ENCODE peak calls at places on chromosomes 4 and X, in ten cellular contexts. V is sigmoid colon, L is progenitor cell of endocrine pancreas, G is pancreas, B is bronchial epithelial cell, P is ovary, Q is body of pancreas, F is WTC11, T is stomach, C is HFFc6. D is an unnamed sample.

GRCh38 chrX:102155806-102156179 is at the start of gene BEX5:
- DNase-seq in V (peak; percentile 78), L (peak; percentile 42), G (peak; percentile 78), B (peak; percentile 57), P (peak; percentile 67), Q (peak; percentile 84), F (peak; percentile 57), T (peak; percentile 72), C (no peak), D (no peak)

GRCh38 chr4:24396988-24397387 is 187.4 kb downstream of the DHX15 start:
- DNase-seq in V (no peak), L (no peak), G (no peak), B (no peak), P (no peak), Q (no peak), F (no peak), T (no peak), C (no peak), D (no peak)

GRCh38 chrX:130728208-130728607 is 174.8 kb downstream of the ENOX2 start:
- DNase-seq in V (no peak), L (no peak), G (no peak), B (peak; percentile 37), P (no peak), Q (no peak), F (no peak), T (no peak), C (peak; percentile 66), D (no peak)

GRCh38 chr4:147408189-147408588 is 72.7 kb upstream of the EDNRA start:
- DNase-seq in V (no peak), L (no peak), G (no peak), B (no peak), P (peak; percentile 27), Q (no peak), F (no peak), T (no peak), C (no peak), D (no peak)

GRCh38 chr4:1249731-1250526 is 999 bp upstream of the CTBP1 start:
- DNase-seq in V (peak; percentile 82), L (no peak), G (no peak), B (peak; percentile 12), P (peak; percentile 64), Q (peak; percentile 54), F (peak; percentile 41), T (no peak), C (no peak), D (no peak)

GRCh38 chr4:153450545-153450917 is 15.6 kb upstream of the TMEM131L start:
- DNase-seq in V (no peak), L (no peak), G (no peak), B (no peak), P (no peak), Q (no peak), F (no peak), T (no peak), C (no peak), D (no peak)

GRCh38 chr4:31620476-31620875 is 900.3 kb downstream of the PCDH7 start:
- DNase-seq in V (no peak), L (no peak), G (no peak), B (peak; percentile 33), P (no peak), Q (no peak), F (no peak), T (no peak), C (no peak), D (no peak)

GRCh38 chr4:86013623-86014022 is 346.2 kb downstream of the MAPK10 start:
- DNase-seq in V (no peak), L (no peak), G (no peak), B (no peak), P (no peak), Q (no peak), F (no peak), T (no peak), C (peak; percentile 33), D (no peak)

GRCh38 chrX:14398725-14399124 is 130.6 kb upstream of the GLRA2 start:
- DNase-seq in V (no peak), L (no peak), G (no peak), B (peak; percentile 94), P (no peak), Q (no peak), F (no peak), T (no peak), C (peak; percentile 33), D (no peak)

GRCh38 chr4:153025402-153025801 is 89.3 kb downstream of the FHDC1 start:
- DNase-seq in V (no peak), L (no peak), G (no peak), B (no peak), P (no peak), Q (no peak), F (no peak), T (no peak), C (no peak), D (no peak)

GRCh38 chr4:101993002-101993840 is 202.7 kb downstream of the BANK1 start:
- DNase-seq in V (no peak), L (no peak), G (no peak), B (no peak), P (no peak), Q (no peak), F (no peak), T (no peak), C (no peak), D (no peak)

GRCh38 chrX:6383488-6383887 is 151.4 kb downstream of the VCX3A start:
- DNase-seq in V (no peak), L (no peak), G (no peak), B (no peak), P (no peak), Q (no peak), F (no peak), T (no peak), C (no peak), D (no peak)

GRCh38 chr4:7894677-7895181 is 44.9 kb downstream of the AFAP1 start:
- DNase-seq in V (no peak), L (no peak), G (no peak), B (no peak), P (no peak), Q (no peak), F (no peak), T (no peak), C (no peak), D (no peak)

GRCh38 chrX:21975827-21976226 is 35.3 kb downstream of the SMS start:
- DNase-seq in V (no peak), L (no peak), G (no peak), B (peak; percentile 56), P (no peak), Q (no peak), F (no peak), T (no peak), C (peak; percentile 74), D (no peak)

GRCh38 chrX:118218079-118218478 is 101.5 kb upstream of the KLHL13 start:
- DNase-seq in V (no peak), L (no peak), G (no peak), B (no peak), P (no peak), Q (no peak), F (no peak), T (no peak), C (no peak), D (no peak)

GRCh38 chr4:185550933-185551332 is 15.6 kb upstream of the PDLIM3 start:
- DNase-seq in V (no peak), L (no peak), G (no peak), B (no peak), P (no peak), Q (no peak), F (no peak), T (no peak), C (no peak), D (no peak)

GRCh38 chr4:187612211-187612780 is 383.3 kb upstream of the ZFP42 start:
- DNase-seq in V (no peak), L (no peak), G (no peak), B (no peak), P (no peak), Q (no peak), F (no peak), T (no peak), C (no peak), D (no peak)

GRCh38 chr4:15878011-15878410 is 60.5 kb downstream of the FGFBP1 start:
- DNase-seq in V (no peak), L (no peak), G (no peak), B (no peak), P (no peak), Q (no peak), F (no peak), T (no peak), C (no peak), D (no peak)
- TF ChIP-seq CTCF in V (no peak), L (no peak), G (no peak), B (no peak), P (no peak), Q (no peak), F (no peak), T (no peak), C (no peak), D (no peak)

GRCh38 chrX:134908235-134908834 is 82.5 kb upstream of the SMIM10 start:
- DNase-seq in V (no peak), L (no peak), G (no peak), B (no peak), P (no peak), Q (no peak), F (no peak), T (no peak), C (peak; percentile 52), D (no peak)
- TF ChIP-seq CTCF in V (no peak), L (no peak), G (no peak), B (no peak), P (no peak), Q (no peak), F (no peak), T (no peak), C (peak; percentile 57), D (peak; percentile 23)

DNA sequence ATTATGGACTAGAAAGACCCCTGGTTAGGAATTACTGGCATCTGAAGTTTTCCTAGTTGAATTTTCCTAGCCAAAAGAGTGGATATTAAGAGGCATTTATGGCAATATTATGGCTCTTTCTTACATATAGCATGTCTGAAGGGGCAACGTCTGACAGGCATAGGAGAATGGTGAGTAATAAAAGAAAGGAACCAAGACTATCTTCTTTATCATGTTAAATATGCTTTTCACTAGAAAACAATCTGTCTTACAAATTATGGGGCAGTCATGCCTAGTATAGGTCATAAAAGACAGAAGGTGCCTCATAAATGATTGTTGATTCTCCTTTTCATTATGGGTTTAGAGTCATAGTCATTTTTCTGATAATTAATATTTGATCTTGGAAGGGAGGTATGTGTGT is 431.1 kb upstream of the HTR2C start:
- DNase-seq in V (no peak), L (no peak), G (no peak), B (no peak), P (no peak), Q (no peak), F (no peak), T (no peak), C (no peak), D (no peak)
- TF ChIP-seq CTCF in V (no peak), L (no peak), G (no peak), B (no peak), P (no peak), Q (no peak), F (no peak), T (no peak), C (no peak), D (no peak)

DNA sequence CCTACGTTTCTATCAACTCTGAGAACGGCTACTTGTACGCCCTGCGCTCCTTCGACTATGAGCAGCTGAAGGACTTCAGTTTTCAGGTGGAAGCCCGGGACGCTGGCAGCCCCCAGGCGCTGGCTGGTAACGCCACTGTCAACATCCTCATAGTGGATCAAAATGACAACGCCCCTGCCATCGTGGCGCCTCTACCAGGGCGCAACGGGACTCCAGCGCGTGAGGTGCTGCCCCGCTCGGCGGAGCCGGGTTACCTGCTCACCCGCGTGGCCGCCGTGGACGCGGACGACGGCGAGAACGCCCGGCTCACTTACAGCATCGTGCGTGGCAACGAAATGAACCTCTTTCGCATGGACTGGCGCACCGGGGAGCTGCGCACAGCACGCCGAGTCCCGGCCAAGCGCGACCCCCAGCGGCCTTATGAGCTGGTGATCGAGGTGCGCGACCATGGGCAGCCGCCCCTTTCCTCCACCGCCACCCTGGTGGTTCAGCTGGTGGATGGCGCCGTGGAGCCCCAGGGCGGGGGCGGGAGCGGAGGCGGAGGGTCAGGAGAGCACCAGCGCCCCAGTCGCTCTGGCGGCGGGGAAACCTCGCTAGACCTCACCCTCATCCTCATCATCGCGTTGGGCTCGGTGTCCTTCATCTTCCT is 2.7 kb downstream of the PCDH10 start:
- DNase-seq in V (peak; percentile 62), L (peak; percentile 49), G (no peak), B (no peak), P (peak; percentile 35), Q (no peak), F (peak; percentile 75), T (no peak), C (peak; percentile 32), D (no peak)
- TF ChIP-seq CTCF in V (no peak), L (peak; percentile 61), G (no peak), B (no peak), P (no peak), Q (no peak), F (peak; percentile 20), T (no peak), C (peak; percentile 69), D (no peak)